ENCODE peak calls at places on chromosomes 1 and 21, in five cellular contexts. E, I, A, F and T are unnamed samples.

GRCh38 chr1:202811296-202812175 is 782 bp downstream of the PCAT6 start:
- DNase-seq in E (peak), F (peak), A (no peak), I (no peak), T (no peak)

GRCh38 chr1:92484472-92485373 is 2.0 kb downstream of the GFI1 start:
- DNase-seq in I (no peak), F (peak), E (peak), A (peak), T (no peak)

GRCh38 chr1:232274236-232274855 is 355.6 kb downstream of the SIPA1L2 start:
- DNase-seq in E (no peak), A (no peak), F (no peak), I (no peak), T (no peak)

GRCh38 chr1:9281071-9281827 is 11.4 kb upstream of the SPSB1 start:
- DNase-seq in F (no peak), I (no peak), A (no peak), E (no peak), T (no peak)

GRCh38 chr1:48082271-48082925 is 85.2 kb upstream of the TRABD2B start:
- DNase-seq in I (no peak), E (no peak), F (peak), A (no peak), T (no peak)

GRCh38 chr1:31617917-31618746 is 643 bp downstream of the HCRTR1 start:
- DNase-seq in A (peak), F (peak), E (peak), I (peak), T (no peak)

GRCh38 chr1:110087812-110088738 is 17.6 kb upstream of the ALX3 start:
- DNase-seq in F (peak), I (peak), A (peak), E (peak), T (peak)

GRCh38 chr1:206578115-206578935 is 33.9 kb downstream of the EIF2D start:
- DNase-seq in F (no peak), I (no peak), E (no peak), A (no peak), T (no peak)

GRCh38 chr1:185441608-185442007 is 124.6 kb upstream of the IVNS1ABP start:
- DNase-seq in F (no peak), E (no peak), A (no peak), I (peak), T (peak)

GRCh38 chr21:37263827-37264226 is 3.3 kb downstream of the VPS26C start:
- DNase-seq in E (no peak), I (no peak), A (no peak), F (no peak), T (no peak)

GRCh38 chr21:46458315-46459023 is at the start of gene DIP2A:
- DNase-seq in F (peak), E (peak), I (peak), A (peak), T (peak)

GRCh38 chr21:36096398-36097290 is 26.8 kb downstream of the CBR1 start:
- DNase-seq in A (no peak), F (no peak), E (no peak), I (no peak), T (no peak)

GRCh38 chr1:191886977-191887376 is 271.3 kb upstream of the RGS18 start:
- DNase-seq in F (no peak), A (no peak), I (no peak), E (no peak), T (no peak)

GRCh38 chr1:87796521-87796920 is 467.8 kb downstream of the LMO4 start:
- DNase-seq in E (no peak), F (no peak), A (no peak), I (no peak), T (no peak)

GRCh38 chr1:37717631-37718030 is 25.3 kb downstream of the CDCA8 start:
- DNase-seq in E (no peak), I (no peak), F (no peak), A (no peak), T (no peak)

GRCh38 chr1:9824702-9825089 is 931 bp upstream of the CLSTN1 start:
- DNase-seq in F (no peak), A (no peak), E (no peak), I (no peak), T (no peak)

GRCh38 chr1:19730232-19730631 is 65.6 kb downstream of the HTR6 start:
- DNase-seq in A (no peak), I (no peak), E (no peak), F (no peak), T (no peak)

GRCh38 chr21:46423546-46424061 is 35.1 kb upstream of the DIP2A start:
- DNase-seq in F (no peak), A (no peak), I (no peak), E (peak), T (no peak)

GRCh38 chr1:41957568-41957967 is 38.8 kb upstream of the HIVEP3 start:
- DNase-seq in F (no peak), A (no peak), E (no peak), I (no peak), T (no peak)

GRCh38 chr1:26019641-26020315 is 1.8 kb upstream of the EXTL1 start:
- DNase-seq in E (no peak), I (no peak), A (no peak), F (no peak), T (no peak)

GRCh38 chr1:147072371-147073061 is 99.8 kb downstream of the PRKAB2 start:
- DNase-seq in I (no peak), A (no peak), F (peak), E (peak), T (no peak)

GRCh38 chr1:76075877-76076276 is 1.3 kb downstream of the ST6GALNAC3 start:
- DNase-seq in F (no peak), A (no peak), E (no peak), I (no peak), T (no peak)

GRCh38 chr1:223641523-223642039 is 23.9 kb downstream of the CAPN8 start:
- DNase-seq in F (no peak), E (no peak), A (no peak), I (no peak), T (no peak)